ENCODE peak calls at places on chromosomes 13 and 19, in nine cellular contexts. R is right cardiac atrium, I is IMR-90, E is uterus, V is aorta, X is ascending aorta, L is heart right ventricle, N is heart left ventricle, C is ovary. W is an unnamed sample. For H3K4me1, the result is how much of the 10 kb centered on the place peaks cover.

GRCh38 chr19:7670150-7670784 is 1.4 kb downstream of the RETN start:
- DNase-seq in I (no peak), X (no peak), C (no peak), E (no peak), R (peak), V (no peak), L (no peak), N (no peak), W (no peak)

GRCh38 chr19:39144487-39145071 is 19.0 kb downstream of the PAK4 start:
- DNase-seq in L (no peak), I (peak), N (no peak), E (peak), R (peak), C (peak), X (no peak), V (no peak), W (no peak)

GRCh38 chr13:71774863-71775262 is 92.1 kb downstream of the DACH1 start:
- DNase-seq in N (no peak), V (no peak), C (no peak), E (no peak), I (no peak), R (no peak), L (no peak), X (no peak), W (peak)

GRCh38 chr19:5718579-5719273 is 1.2 kb downstream of the LONP1 start:
- DNase-seq in E (no peak), C (no peak), R (no peak), L (no peak), V (no peak), N (no peak), I (peak), X (no peak), W (peak)

GRCh38 chr19:45103625-45104319 is 10.8 kb downstream of the PPP1R37 start:
- DNase-seq in R (no peak), I (no peak), N (no peak), E (no peak), V (no peak), L (peak), X (no peak), C (no peak), W (peak)

GRCh38 chr13:97627566-97627965 is 193.6 kb downstream of the RAP2A start:
- DNase-seq in C (peak), I (peak), R (peak), E (peak), L (peak), V (peak), X (peak), N (no peak), W (no peak)

GRCh38 chr13:19605161-19605955 is 28.1 kb upstream of the MPHOSPH8 start:
- DNase-seq in C (no peak), R (no peak), L (no peak), N (no peak), X (no peak), E (no peak), V (no peak), I (peak), W (no peak)

GRCh38 chr13:61414686-61415664 is 674 bp downstream of the PCDH20 start:
- DNase-seq in X (no peak), V (peak), L (no peak), N (no peak), R (peak), E (no peak), I (no peak), C (no peak), W (no peak)

GRCh38 chr19:54551950-54552912 is 21.4 kb upstream of the LILRA2 start:
- DNase-seq in L (peak), E (no peak), V (peak), R (peak), X (no peak), I (no peak), C (no peak), N (no peak), W (no peak)
- H3K4me1 ChIP-seq in L (under half), E (under half), V (under half), R (under half), X (under half), I (under half), C (under half), N (under half), W (under half)

GRCh38 chr13:37597477-37597876 is 1.1 kb downstream of the POSTN start:
- DNase-seq in X (no peak), L (no peak), V (no peak), C (no peak), I (no peak), N (no peak), E (no peak), R (no peak), W (no peak)
- H3K4me3 ChIP-seq in X (peak), L (peak), V (no peak), C (peak), I (no peak), N (peak), E (no peak), R (peak), W (no peak)

GRCh38 chr19:53644061-53644816 is 12.4 kb downstream of the DPRX start:
- DNase-seq in N (no peak), R (no peak), X (no peak), L (no peak), I (no peak), C (no peak), E (no peak), V (no peak), W (no peak)

GRCh38 chr19:53649746-53650593 is 18.2 kb downstream of the DPRX start:
- DNase-seq in X (no peak), E (no peak), V (no peak), C (no peak), R (no peak), I (no peak), N (no peak), L (no peak), W (no peak)

GRCh38 chr19:53646144-53646543 is 14.3 kb downstream of the DPRX start:
- DNase-seq in C (no peak), X (no peak), R (no peak), V (no peak), E (no peak), L (no peak), N (no peak), I (no peak), W (no peak)

GRCh38 chr19:53647350-53647749 is 15.6 kb downstream of the DPRX start:
- DNase-seq in L (no peak), R (no peak), E (no peak), X (no peak), N (no peak), C (no peak), I (no peak), V (no peak), W (no peak)

GRCh38 chr19:53647792-53648191 is 16.0 kb downstream of the DPRX start:
- DNase-seq in C (no peak), L (no peak), N (no peak), R (no peak), V (no peak), E (no peak), I (no peak), X (no peak), W (no peak)
- H3K4me1 ChIP-seq in C (under half), L (under half), N (under half), R (under half), V (under half), E (under half), I (under half), X (under half), W (under half)

DNA sequence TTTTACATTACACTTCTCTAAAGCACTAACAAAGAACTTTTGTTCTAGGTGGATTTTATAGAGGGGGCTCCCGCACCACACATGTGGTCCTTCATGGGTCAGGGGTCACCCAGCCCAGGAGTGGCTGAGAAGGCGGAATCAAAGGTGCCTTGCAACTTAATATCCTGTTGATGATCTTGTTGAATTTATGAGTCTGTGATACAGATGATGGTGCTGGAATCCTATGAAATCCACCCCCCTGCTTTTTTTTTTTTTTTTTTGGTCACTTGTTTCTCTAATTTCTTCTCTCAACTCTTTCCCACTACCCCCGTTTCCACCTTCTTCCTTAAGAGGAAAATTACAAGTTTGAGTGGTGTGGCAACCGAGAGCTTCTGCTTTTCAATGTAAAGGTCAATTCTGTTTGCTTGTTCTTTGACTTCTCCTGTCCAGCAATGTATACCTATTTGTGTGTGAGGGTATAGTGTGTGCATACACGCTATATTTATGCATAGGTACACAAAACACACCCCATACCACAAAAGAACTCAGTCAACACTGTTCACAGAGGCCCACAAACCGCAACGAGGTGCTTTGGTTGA is 4.2 kb upstream of the ZIC2 start:
- DNase-seq in X (no peak), E (no peak), R (no peak), I (no peak), N (no peak), C (no peak), V (no peak), L (no peak), W (peak)
- H3K4me3 ChIP-seq in X (no peak), E (no peak), R (no peak), I (no peak), N (no peak), C (no peak), V (no peak), L (no peak), W (no peak)

DNA sequence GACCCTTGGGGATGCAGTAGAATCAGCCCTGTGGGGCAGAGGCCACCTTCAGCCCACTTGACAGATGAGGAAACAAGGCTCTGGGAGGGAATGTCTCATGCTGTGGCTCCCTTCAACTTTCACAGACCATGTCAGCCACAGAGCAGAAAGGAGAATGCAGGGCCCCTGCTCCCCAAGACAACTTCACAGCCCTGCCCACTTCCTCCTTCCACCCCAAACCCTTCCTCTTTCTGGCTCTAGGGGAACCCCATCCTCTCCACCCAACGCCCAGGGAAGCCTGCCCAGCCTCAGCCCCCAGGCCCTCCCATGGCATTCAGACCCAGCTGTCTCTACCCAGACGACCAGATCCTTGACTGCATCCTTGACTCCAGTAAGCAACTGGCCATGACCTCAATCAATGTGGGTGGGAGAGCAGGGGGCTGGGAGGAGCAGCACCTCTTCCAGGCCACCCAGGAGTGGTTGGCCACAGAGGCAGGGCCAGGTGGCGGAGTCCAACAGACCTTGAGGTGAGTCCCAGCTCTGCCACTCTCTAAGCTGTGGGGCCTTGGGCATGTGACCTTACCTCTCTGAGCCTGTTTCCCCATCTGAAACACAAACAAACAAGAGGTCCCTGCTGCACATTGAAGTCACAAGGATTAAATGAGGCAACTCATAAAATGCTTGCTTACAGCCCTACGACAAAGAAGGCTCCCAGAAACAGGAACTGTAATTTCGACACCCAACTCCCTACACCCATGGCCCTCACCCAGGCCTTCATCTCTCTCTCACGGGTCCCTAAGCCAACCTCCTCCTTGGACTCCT is 15.8 kb downstream of the DEDD2 start:
- DNase-seq in L (no peak), V (peak), E (no peak), R (peak), I (no peak), X (no peak), N (peak), C (no peak), W (peak)
- H3K4me1 ChIP-seq in L (under half), V (under half), E (under half), R (under half), I (under half), X (under half), N (under half), C (under half), W (half or more)

DNA sequence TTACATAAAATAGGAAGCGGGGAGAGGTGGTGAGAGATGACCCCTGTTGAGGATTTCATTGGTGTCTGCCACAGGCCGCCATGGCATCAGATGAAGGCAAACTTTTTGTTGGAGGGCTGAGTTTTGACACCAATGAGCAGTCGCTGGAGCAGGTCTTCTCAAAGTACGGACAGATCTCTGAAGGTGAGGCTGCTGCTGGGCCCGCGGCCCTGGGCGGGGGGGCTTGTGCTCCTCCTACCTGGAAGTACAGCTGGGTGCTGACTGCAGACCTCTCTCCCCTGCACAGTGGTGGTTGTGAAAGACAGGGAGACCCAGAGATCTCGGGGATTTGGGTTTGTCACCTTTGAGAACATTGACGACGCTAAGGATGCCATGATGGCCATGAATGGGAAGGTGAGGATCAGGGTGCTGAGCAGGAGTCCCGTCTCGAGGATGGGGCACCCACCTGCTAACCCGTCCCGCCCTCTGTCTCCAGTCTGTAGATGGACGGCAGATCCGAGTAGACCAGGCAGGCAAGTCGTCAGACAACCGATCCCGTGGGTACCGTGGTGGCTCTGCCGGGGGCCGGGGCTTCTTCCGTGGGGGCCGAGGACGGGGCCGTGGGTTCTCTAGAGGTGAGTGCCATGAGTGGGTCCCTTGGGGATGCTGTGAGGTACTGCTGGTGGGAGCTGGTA is 1.9 kb downstream of the CIRBP start:
- DNase-seq in V (no peak), L (no peak), E (no peak), I (no peak), R (no peak), X (no peak), N (no peak), C (peak), W (no peak)
- H3K4me3 ChIP-seq in V (no peak), L (peak), E (peak), I (no peak), R (peak), X (peak), N (peak), C (peak), W (peak)

GRCh38 chr13:40629678-40630384 is 36.6 kb downstream of the FOXO1 start:
- DNase-seq in R (no peak), V (no peak), L (no peak), E (no peak), C (no peak), N (no peak), X (no peak), I (no peak), W (no peak)
- H3K4me1 ChIP-seq in R (under half), V (under half), L (under half), E (under half), C (under half), N (under half), X (under half), I (under half), W (half or more)

W was measured in CD4-positive, alpha-beta memory T cell.